ENCODE peak calls at places on chromosomes 13 and 19, in seven cellular contexts. N is body of pancreas, Z is IMR-90, O is tibial nerve, F is breast epithelium, A is uterus, H is K562. G is an unnamed sample.

GRCh38 chr19:58563034-58563573 is 4.7 kb upstream of the UBE2M start:
- DNase-seq in A (peak; percentile 41), N (peak; percentile 38), Z (no peak), O (no peak), F (no peak), H (no peak), G (peak; percentile 61)

GRCh38 chr19:51311388-51312257 is at the start of gene IGLON5:
- DNase-seq in A (no peak), F (no peak), O (no peak), Z (no peak), H (no peak), N (no peak), G (no peak)

GRCh38 chr19:44951179-44952159 is 3.7 kb upstream of the CLPTM1 start:
- DNase-seq in O (peak; percentile 27), F (peak; percentile 73), H (peak; percentile 87), N (peak; percentile 83), Z (peak; percentile 82), A (peak; percentile 33), G (peak; percentile 55)

GRCh38 chr19:4647676-4648644 is 8.6 kb downstream of the TNFAIP8L1 start:
- DNase-seq in F (no peak), A (peak; percentile 54), Z (no peak), O (peak; percentile 54), N (peak; percentile 20), H (no peak), G (no peak)

GRCh38 chr13:35984287-35984686 is 146.9 kb downstream of the DCLK1 start:
- DNase-seq in O (no peak), N (no peak), F (no peak), Z (no peak), A (no peak), H (no peak), G (no peak)

GRCh38 chr13:30697177-30697953 is 38.0 kb upstream of the ALOX5AP start:
- DNase-seq in N (no peak), O (no peak), A (no peak), H (no peak), Z (no peak), F (no peak), G (no peak)

GRCh38 chr19:29367701-29368306 is 154.9 kb upstream of the UQCRFS1 start:
- DNase-seq in N (no peak), F (no peak), Z (no peak), H (no peak), O (no peak), A (no peak), G (no peak)

GRCh38 chr13:32419862-32420261 is 8.1 kb downstream of the N4BP2L1 start:
- DNase-seq in A (no peak), O (no peak), Z (no peak), N (no peak), F (no peak), H (no peak), G (no peak)

GRCh38 chr19:47072323-47072722 is 23.9 kb upstream of the TMEM160 start:
- DNase-seq in A (no peak), N (no peak), H (no peak), O (no peak), Z (no peak), F (no peak), G (no peak)

GRCh38 chr13:110407021-110407420 is 99.9 kb downstream of the COL4A2 start:
- DNase-seq in A (no peak), Z (no peak), O (no peak), F (no peak), N (no peak), H (no peak), G (no peak)

GRCh38 chr19:49593233-49594113 is 2.5 kb downstream of the PRR12 start:
- DNase-seq in F (peak; percentile 96), N (peak; percentile 95), Z (peak; percentile 89), H (peak; percentile 98), A (peak; percentile 94), O (peak; percentile 89), G (peak; percentile 92)

GRCh38 chr19:680287-681028 is 4.3 kb downstream of the FSTL3 start:
- DNase-seq in N (peak; percentile 100), F (peak; percentile 100), Z (peak; percentile 98), H (peak; percentile 98), A (peak; percentile 99), O (peak; percentile 100), G (peak; percentile 100)

GRCh38 chr19:31205887-31206518 is 143.2 kb downstream of the TSHZ3 start:
- DNase-seq in Z (no peak), H (no peak), O (no peak), A (no peak), F (no peak), N (no peak), G (no peak)

GRCh38 chr13:55534306-55534705 is 1606.4 kb upstream of the PRR20A start:
- DNase-seq in H (no peak), O (no peak), F (no peak), N (no peak), Z (no peak), A (no peak), G (no peak)

GRCh38 chr19:42216653-42217521 is 590 bp downstream of the DEDD2 start:
- DNase-seq in O (no peak), N (peak; percentile 45), A (peak; percentile 55), F (peak; percentile 60), H (peak; percentile 61), Z (peak; percentile 16), G (peak; percentile 63)

GRCh38 chr13:42996584-42996983 is 4.5 kb upstream of the EPSTI1 start:
- DNase-seq in N (no peak), Z (peak; percentile 98), A (no peak), O (no peak), H (no peak), F (no peak), G (no peak)

GRCh38 chr19:29969891-29970290 is 27.9 kb downstream of the URI1 start:
- DNase-seq in N (no peak), Z (no peak), H (no peak), A (no peak), O (no peak), F (no peak), G (no peak)

DNA sequence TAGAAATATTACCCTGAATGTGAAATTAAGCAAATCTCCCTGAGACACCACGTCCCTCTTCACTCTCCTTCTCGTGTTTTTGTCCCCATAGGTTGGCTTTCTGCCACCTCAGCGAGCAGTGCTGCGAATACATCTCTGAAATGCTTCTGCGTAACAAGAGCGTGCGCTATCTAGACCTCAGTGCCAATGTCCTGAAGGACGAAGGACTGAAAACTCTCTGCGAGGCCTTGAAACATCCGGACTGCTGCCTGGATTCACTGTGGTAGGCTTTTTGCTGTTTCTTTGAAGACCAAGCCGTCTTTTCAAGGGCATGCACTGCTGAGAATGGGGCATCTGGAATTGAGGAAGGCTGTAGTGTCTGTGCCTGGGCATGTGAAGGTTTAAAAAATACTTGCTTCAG is 34.4 kb downstream of the NLRP4 start:
- DNase-seq in N (no peak), A (no peak), O (no peak), F (no peak), Z (no peak), H (no peak), G (no peak)
- H3K9me3 ChIP-seq in N (no peaks in the 10 kb centered on the region), A (no peaks in the 10 kb centered on the region), O (no peaks in the 10 kb centered on the region), F (no peaks in the 10 kb centered on the region), Z (peaks cover 25% of the 10 kb centered on the region), H (no peaks in the 10 kb centered on the region), G (no peaks in the 10 kb centered on the region)

GRCh38 chr13:99382428-99383133 is 75.4 kb upstream of the GPR183 start:
- DNase-seq in A (no peak), H (no peak), Z (no peak), N (no peak), O (no peak), F (no peak), G (no peak)

GRCh38 chr13:99378985-99379734 is 72.0 kb upstream of the GPR183 start:
- DNase-seq in A (no peak), F (no peak), O (no peak), Z (peak; percentile 35), H (no peak), N (no peak), G (no peak)

GRCh38 chr13:99379856-99380255 is 72.7 kb upstream of the GPR183 start:
- DNase-seq in F (no peak), A (no peak), N (no peak), O (no peak), Z (no peak), H (no peak), G (no peak)

GRCh38 chr13:99380402-99380801 is 73.2 kb upstream of the GPR183 start:
- DNase-seq in F (no peak), O (no peak), A (no peak), N (no peak), H (no peak), Z (no peak), G (no peak)

DNA sequence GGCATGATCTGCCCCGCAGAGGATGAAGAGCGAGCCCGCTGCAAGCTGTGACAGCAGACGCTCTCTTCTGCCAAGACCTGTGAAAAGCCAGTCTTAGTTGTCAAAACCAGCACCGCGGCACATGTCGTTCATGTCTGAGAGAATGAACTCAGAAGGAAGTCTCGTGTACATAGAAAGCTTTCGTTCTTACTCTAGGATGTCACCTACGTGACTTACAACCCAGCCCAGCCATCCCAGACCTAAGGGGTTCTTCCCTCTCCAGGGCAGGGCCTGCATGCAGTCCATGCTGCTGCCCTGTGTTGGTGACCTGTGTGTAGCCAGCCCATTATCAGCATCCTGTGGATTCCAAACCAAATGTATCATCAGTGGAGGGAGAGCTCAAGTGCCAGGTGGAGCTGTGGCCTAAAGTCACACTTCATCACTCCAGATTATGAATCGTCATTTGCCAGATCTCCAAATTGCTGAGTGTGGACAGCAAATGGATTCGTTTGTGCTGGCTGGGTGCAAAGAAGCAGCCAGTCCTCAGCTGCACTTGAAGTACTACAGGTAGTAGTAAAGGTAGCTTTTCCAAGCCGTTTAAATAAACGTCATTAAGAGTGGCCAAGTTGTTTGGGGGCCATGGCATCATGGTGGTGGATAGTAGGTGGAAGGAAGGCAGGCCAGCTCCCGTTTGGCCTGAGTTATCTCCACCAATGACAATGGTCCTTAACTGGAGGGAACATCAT is 73.9 kb upstream of the GPR183 start:
- DNase-seq in H (no peak), O (no peak), Z (peak; percentile 7), N (no peak), A (no peak), F (no peak), G (no peak)
- TF ChIP-seq POLR2A in H (no peak), O (no peak), Z (no peak), N (no peak), A (no peak), F (no peak), G (no peak)

GRCh38 chr19:33947565-33947964 is 150.9 kb downstream of the KCTD15 start:
- DNase-seq in H (peak; percentile 3), O (no peak), N (no peak), Z (no peak), F (no peak), A (no peak), G (no peak)
- H3K27me3 ChIP-seq in H (peaks cover 19% of the 10 kb centered on the region), O (no peaks in the 10 kb centered on the region), N (no peaks in the 10 kb centered on the region), Z (no peaks in the 10 kb centered on the region), F (no peaks in the 10 kb centered on the region), A (no peaks in the 10 kb centered on the region), G (no peaks in the 10 kb centered on the region)

DNA sequence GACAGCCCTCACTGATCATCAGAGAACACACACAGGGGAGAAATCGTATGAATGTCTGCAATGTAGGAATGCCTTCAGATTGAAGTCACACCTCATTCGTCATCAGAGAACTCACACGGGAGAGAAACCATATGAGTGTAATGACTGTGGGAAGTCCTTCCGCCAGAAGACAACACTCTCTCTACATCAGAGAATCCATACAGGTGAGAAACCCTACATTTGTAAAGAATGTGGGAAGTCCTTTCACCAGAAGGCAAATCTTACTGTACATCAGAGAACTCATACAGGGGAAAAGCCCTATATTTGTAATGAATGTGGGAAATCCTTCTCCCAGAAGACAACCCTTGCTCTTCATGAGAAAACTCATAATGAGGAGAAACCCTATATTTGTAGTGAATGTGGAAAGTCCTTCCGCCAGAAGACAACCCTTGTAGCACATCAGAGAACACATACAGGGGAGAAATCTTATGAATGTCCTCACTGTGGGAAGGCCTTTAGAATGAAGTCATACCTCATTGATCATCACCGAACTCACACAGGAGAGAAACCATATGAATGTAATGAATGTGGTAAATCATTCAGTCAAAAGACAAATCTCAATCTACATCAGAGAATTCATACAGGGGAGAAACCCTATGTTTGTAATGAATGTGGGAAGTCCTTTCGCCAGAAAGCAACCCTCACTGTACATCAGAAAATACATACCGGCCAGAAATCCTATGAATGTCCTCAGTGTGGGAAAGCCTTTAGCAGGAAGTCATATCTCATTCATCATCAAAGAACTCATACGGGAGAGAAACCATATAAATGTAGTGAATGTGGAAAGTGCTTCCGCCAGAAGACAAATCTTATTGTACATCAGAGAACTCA is 32.5 kb downstream of the ZNF567 start:
- DNase-seq in F (no peak), H (no peak), N (no peak), Z (no peak), O (no peak), A (no peak), G (no peak)
- H3K9me3 ChIP-seq in F (peaks cover 93% of the 10 kb centered on the region), H (peaks cover 22% of the 10 kb centered on the region), N (peaks cover 72% of the 10 kb centered on the region), Z (peaks cover 59% of the 10 kb centered on the region), O (peaks cover 38% of the 10 kb centered on the region), A (no peaks in the 10 kb centered on the region), G (peaks cover 16% of the 10 kb centered on the region)

G was measured in ovary.